ENCODE peak calls at places on chromosomes 11 and 22, in five cellular contexts. B, N, L, J and H are unnamed samples.

GRCh38 chr11:72333657-72334056 is 89.7 kb upstream of the PHOX2A start:
- DNase-seq in B (no peak), N (peak), L (no peak), J (peak), H (no peak)

GRCh38 chr11:74320538-74320937 is 9.1 kb upstream of the P4HA3 start:
- DNase-seq in B (peak), N (no peak), L (no peak), J (no peak), H (no peak)

GRCh38 chr11:124945826-124946225 is 8.2 kb upstream of the CCDC15 start:
- DNase-seq in B (no peak), N (no peak), L (no peak), J (no peak), H (no peak)

GRCh38 chr11:28834877-28835276 is 726.7 kb downstream of the METTL15 start:
- DNase-seq in B (peak), N (peak), L (peak), J (peak), H (no peak)

GRCh38 chr22:10781571-10782403 is 4746.2 kb upstream of the OR11H1 start:
- DNase-seq in B (no peak), N (no peak), L (no peak), J (no peak), H (no peak)

GRCh38 chr11:45895553-45896259 is 10.3 kb downstream of the MAPK8IP1 start:
- DNase-seq in B (no peak), N (no peak), L (no peak), J (no peak), H (no peak)

GRCh38 chr22:41762980-41763779 is 37.3 kb upstream of the CCDC134 start:
- DNase-seq in B (peak), N (no peak), L (no peak), J (peak), H (no peak)

GRCh38 chr22:18146389-18146753 is 3.6 kb upstream of the USP18 start:
- DNase-seq in B (no peak), N (no peak), L (no peak), J (no peak), H (no peak)

GRCh38 chr11:87722756-87723599 is 452.3 kb downstream of the RAB38 start:
- DNase-seq in B (peak), N (no peak), L (peak), J (peak), H (peak)

GRCh38 chr11:61917043-61917356 is 366 bp downstream of the RAB3IL1 start:
- DNase-seq in B (no peak), N (no peak), L (no peak), J (no peak), H (no peak)

GRCh38 chr22:46149493-46149997 is 781 bp upstream of the PPARA start:
- DNase-seq in B (no peak), N (peak), L (no peak), J (no peak), H (peak)

GRCh38 chr11:94544832-94545640 is 1.3 kb downstream of the FUT4 start:
- DNase-seq in B (no peak), N (no peak), L (no peak), J (no peak), H (peak)

GRCh38 chr11:94511932-94512781 is at the start of gene C11orf97:
- DNase-seq in B (peak), N (peak), L (no peak), J (no peak), H (peak)

GRCh38 chr11:111303476-111303875 is 5.1 kb downstream of the POU2AF3 start:
- DNase-seq in B (peak), N (no peak), L (no peak), J (peak), H (no peak)

GRCh38 chr22:19703869-19704268 is 10.4 kb upstream of the SEPTIN5 start:
- DNase-seq in B (no peak), N (no peak), L (no peak), J (no peak), H (no peak)

GRCh38 chr22:32069579-32070372 is 26.7 kb downstream of the SLC5A1 start:
- DNase-seq in B (no peak), N (no peak), L (no peak), J (no peak), H (no peak)

GRCh38 chr11:35237860-35238715 is 99.1 kb downstream of the CD44 start:
- DNase-seq in B (no peak), N (peak), L (no peak), J (peak), H (peak)

GRCh38 chr11:67606150-67606476 is 623 bp upstream of the NDUFV1 start:
- DNase-seq in B (no peak), N (no peak), L (no peak), J (no peak), H (no peak)

GRCh38 chr11:116579857-116580727 is 192.7 kb downstream of the BUD13 start:
- DNase-seq in B (no peak), N (no peak), L (no peak), J (no peak), H (no peak)

GRCh38 chr22:24768537-24769374 is 5.8 kb downstream of the PIWIL3 start:
- DNase-seq in B (peak), N (peak), L (no peak), J (peak), H (peak)

GRCh38 chr11:123841189-123841588 is 35.0 kb upstream of the OR6M1 start:
- DNase-seq in B (no peak), N (no peak), L (no peak), J (no peak), H (no peak)

DNA sequence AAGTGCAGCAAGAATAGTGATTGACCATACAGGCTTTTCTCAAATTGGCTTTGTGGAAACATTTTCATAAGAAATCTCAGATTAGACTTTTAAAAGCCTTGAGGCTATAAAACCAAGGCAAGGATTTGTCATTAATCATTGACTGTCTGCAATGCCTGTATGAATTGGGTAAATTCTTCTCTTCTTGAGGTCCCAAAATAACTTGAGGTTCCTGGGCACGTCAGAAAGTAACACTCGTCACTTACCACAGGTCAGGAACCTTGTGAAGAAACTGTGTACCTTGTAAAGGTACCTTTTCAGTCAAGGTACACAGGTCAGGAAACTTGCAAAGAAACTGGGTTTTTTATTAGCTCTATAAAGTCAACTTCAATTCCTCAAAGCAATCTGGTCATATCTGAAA is 43.3 kb upstream of the SORL1 start:
- DNase-seq in B (no peak), N (no peak), L (no peak), J (no peak), H (no peak)
- H3K4me3 ChIP-seq in B (no peak), N (no peak), L (no peak), J (no peak), H (no peak)

GRCh38 chr11:14973621-14974020 is 1.5 kb upstream of the CALCA start:
- DNase-seq in B (no peak), N (peak), L (no peak), J (no peak), H (no peak)
- H3K4me3 ChIP-seq in B (no peak), N (no peak), L (no peak), J (no peak), H (no peak)

GRCh38 chr22:33537059-33537458 is 383.2 kb downstream of the LARGE1 start:
- DNase-seq in B (no peak), N (no peak), L (no peak), J (no peak), H (no peak)
- H3K4me3 ChIP-seq in B (no peak), N (no peak), L (no peak), J (no peak), H (no peak)

DNA sequence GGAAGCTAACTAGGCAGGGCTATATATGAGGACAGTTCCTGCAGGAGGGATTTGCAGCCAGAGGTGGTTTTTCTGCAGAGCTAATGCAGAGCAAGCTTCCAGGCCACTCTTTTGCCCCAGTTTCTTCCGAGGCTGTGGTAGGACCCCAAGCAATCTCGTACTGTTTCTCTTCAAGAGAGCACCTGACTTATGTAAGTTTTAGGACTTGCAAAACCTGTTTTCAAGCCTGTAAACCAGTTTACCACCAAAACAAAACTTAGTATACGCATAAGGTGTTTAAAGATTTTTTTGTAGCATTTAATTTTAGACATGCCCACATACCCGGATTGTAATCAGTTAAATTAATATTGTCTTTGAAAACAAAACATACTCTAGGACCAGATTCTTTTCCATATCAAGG is 7.7 kb upstream of the APLP2 start:
- DNase-seq in B (no peak), N (no peak), L (no peak), J (no peak), H (no peak)
- H3K4me3 ChIP-seq in B (no peak), N (no peak), L (no peak), J (no peak), H (no peak)

DNA sequence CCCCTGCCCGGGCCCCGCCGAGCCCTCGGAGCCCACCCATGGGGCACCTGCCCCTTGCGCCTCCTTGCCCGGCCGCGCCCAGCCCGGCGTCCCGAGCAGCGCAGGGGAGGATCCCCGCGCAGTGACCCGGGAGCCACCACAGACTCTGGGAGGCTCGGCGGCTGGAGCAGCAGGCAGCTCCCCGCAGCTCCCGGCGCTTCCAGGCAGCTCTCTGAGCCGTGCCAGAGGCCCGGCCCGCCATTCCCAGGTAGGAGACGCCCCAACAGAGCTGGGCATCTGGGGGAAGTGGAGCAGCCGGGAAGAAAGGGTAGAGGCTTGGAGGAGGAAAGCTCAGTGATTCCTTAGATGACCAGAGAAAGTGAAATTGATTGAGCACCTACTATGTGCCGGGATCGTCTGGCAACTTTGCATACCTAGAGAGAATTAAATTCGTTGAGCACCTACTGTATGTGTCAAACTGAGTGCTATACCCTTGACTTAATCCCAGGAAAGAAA is 670 bp downstream of the RASD2 start:
- DNase-seq in B (no peak), N (no peak), L (no peak), J (no peak), H (no peak)
- H3K4me3 ChIP-seq in B (peak), N (no peak), L (no peak), J (peak), H (no peak)